ENCODE peak calls at places on chromosomes 5 and 9, in four cellular contexts. L, G, C and A are unnamed samples.
A peak's percentile ranks its signal among the peaks of the same experiment; 100 is the strongest.

GRCh38 chr5:132226516-132227234 is 978 bp downstream of the P4HA2 start:
- DNase-seq in L (no peak), C (peak; percentile 64), G (no peak), A (no peak)

GRCh38 chr9:121692606-121693505 is 41.4 kb downstream of the DAB2IP start:
- DNase-seq in C (peak; percentile 26), G (no peak), L (no peak), A (no peak)

GRCh38 chr5:37871023-37871815 is 31.4 kb upstream of the GDNF start:
- DNase-seq in G (no peak), L (no peak), C (peak; percentile 66), A (no peak)

GRCh38 chr5:92939428-92939827 is 641.6 kb downstream of the NR2F1-AS1 start:
- DNase-seq in G (no peak), L (peak; percentile 36), C (no peak), A (no peak)

GRCh38 chr5:10699987-10700386 is 61.0 kb downstream of the DAP start:
- DNase-seq in L (no peak), G (no peak), C (no peak), A (no peak)

GRCh38 chr9:110738982-110739381 is 70.4 kb downstream of the MUSK start:
- DNase-seq in L (no peak), C (no peak), G (no peak), A (no peak)

GRCh38 chr9:32251539-32251938 is 132.9 kb upstream of the ACO1 start:
- DNase-seq in G (peak; percentile 22), L (peak; percentile 68), C (peak; percentile 49), A (no peak)

GRCh38 chr5:14155075-14155474 is 11.9 kb downstream of the TRIO start:
- DNase-seq in L (no peak), G (no peak), C (no peak), A (no peak)

GRCh38 chr9:134987906-134988700 is 70.4 kb upstream of the FCN1 start:
- DNase-seq in L (no peak), C (no peak), G (no peak), A (no peak)

GRCh38 chr5:168893231-168893630 is 314.1 kb upstream of the PANK3 start:
- DNase-seq in G (no peak), L (no peak), C (no peak), A (no peak)

GRCh38 chr9:81902191-81902590 is 26.0 kb upstream of the SPATA31D4 start:
- DNase-seq in C (peak; percentile 81), L (no peak), G (no peak), A (no peak)

GRCh38 chr9:18393340-18394130 is 80.4 kb upstream of the ADAMTSL1 start:
- DNase-seq in G (no peak), C (peak; percentile 97), L (peak; percentile 28), A (no peak)

GRCh38 chr5:105812356-105812755 is 1858.4 kb downstream of the EFNA5 start:
- DNase-seq in G (no peak), C (no peak), L (no peak), A (no peak)

GRCh38 chr5:74916831-74917710 is 50.9 kb upstream of the FAM169A start:
- DNase-seq in L (no peak), C (peak; percentile 6), G (no peak), A (no peak)

GRCh38 chr9:20558609-20559016 is 63.7 kb downstream of the MLLT3 start:
- DNase-seq in C (peak; percentile 84), L (no peak), G (no peak), A (no peak)

GRCh38 chr9:2018764-2019548 is 3.8 kb downstream of the SMARCA2 start:
- DNase-seq in G (peak; percentile 30), L (no peak), C (no peak), A (peak; percentile 64)

GRCh38 chr9:115941561-115942315 is 211.9 kb upstream of the PAPPA start:
- DNase-seq in C (peak; percentile 69), L (no peak), G (no peak), A (no peak)

GRCh38 chr5:139880416-139881144 is 85.0 kb downstream of the PSD2 start:
- DNase-seq in C (no peak), G (no peak), L (peak; percentile 5), A (no peak)

GRCh38 chr9:98708933-98709911 is at the start of gene GABBR2:
- DNase-seq in C (no peak), G (no peak), L (no peak), A (no peak)

GRCh38 chr5:124438390-124439380 is 307.8 kb downstream of the ZNF608 start:
- DNase-seq in G (no peak), C (no peak), L (peak; percentile 89), A (no peak)